ENCODE peak calls at places on chromosomes 3 and 15, in nine cellular contexts. Q, T, L, E, A, W, K, J and O are unnamed samples.

GRCh38 chr3:32316319-32316718 is 75.3 kb upstream of the CMTM7 start:
- DNase-seq in Q (no peak), T (no peak), L (no peak), E (no peak), A (no peak), W (no peak), K (no peak), J (no peak), O (no peak)

GRCh38 chr15:51212239-51212638 is 117.5 kb upstream of the TNFAIP8L3 start:
- DNase-seq in Q (no peak), T (no peak), L (no peak), E (no peak), A (no peak), W (no peak), K (no peak), J (no peak), O (no peak)

GRCh38 chr15:37206690-37207089 is 106.3 kb upstream of the MEIS2 start:
- DNase-seq in Q (no peak), T (no peak), L (no peak), E (no peak), A (no peak), W (no peak), K (no peak), J (no peak), O (no peak)

GRCh38 chr15:72859023-72859756 is 75.6 kb upstream of the ADPGK start:
- DNase-seq in Q (no peak), T (no peak), L (no peak), E (no peak), A (no peak), W (no peak), K (no peak), J (no peak), O (no peak)

GRCh38 chr3:29683306-29683993 is 402.6 kb downstream of the RBMS3 start:
- DNase-seq in Q (no peak), T (no peak), L (no peak), E (peak; percentile 83), A (no peak), W (no peak), K (no peak), J (no peak), O (no peak)

GRCh38 chr3:115931581-115931980 is 308.3 kb downstream of the GAP43 start:
- DNase-seq in Q (no peak), T (no peak), L (no peak), E (peak; percentile 11), A (no peak), W (no peak), K (no peak), J (no peak), O (no peak)

GRCh38 chr3:16200411-16200810 is 25.9 kb downstream of the GALNT15 start:
- DNase-seq in Q (no peak), T (no peak), L (no peak), E (peak; percentile 79), A (no peak), W (no peak), K (no peak), J (no peak), O (no peak)

GRCh38 chr3:59313365-59313764 is 263.5 kb upstream of the CFAP20DC start:
- DNase-seq in Q (no peak), T (peak; percentile 73), L (no peak), E (no peak), A (peak; percentile 75), W (peak; percentile 50), K (peak; percentile 54), J (peak; percentile 28), O (no peak)

GRCh38 chr15:69200773-69201745 is 40.6 kb downstream of the GLCE start:
- DNase-seq in Q (no peak), T (peak; percentile 28), L (no peak), E (no peak), A (no peak), W (no peak), K (no peak), J (peak; percentile 48), O (no peak)

GRCh38 chr15:69210574-69210973 is 50.1 kb downstream of the GLCE start:
- DNase-seq in Q (no peak), T (no peak), L (no peak), E (no peak), A (no peak), W (no peak), K (no peak), J (no peak), O (no peak)

GRCh38 chr15:69209661-69210060 is 49.2 kb downstream of the GLCE start:
- DNase-seq in Q (no peak), T (no peak), L (no peak), E (no peak), A (no peak), W (no peak), K (no peak), J (no peak), O (no peak)

GRCh38 chr15:69206079-69206478 is 45.6 kb downstream of the GLCE start:
- DNase-seq in Q (no peak), T (no peak), L (no peak), E (no peak), A (no peak), W (no peak), K (no peak), J (no peak), O (no peak)
- H3K4me1 ChIP-seq in Q (no peaks in the 10 kb centered on the region), T (peaks cover 13% of the 10 kb centered on the region), L (no peaks in the 10 kb centered on the region), E (no peaks in the 10 kb centered on the region), A (no peaks in the 10 kb centered on the region), W (no peaks in the 10 kb centered on the region), K (peaks cover 5% of the 10 kb centered on the region), J (peaks cover 10% of the 10 kb centered on the region), O (no peaks in the 10 kb centered on the region)

DNA sequence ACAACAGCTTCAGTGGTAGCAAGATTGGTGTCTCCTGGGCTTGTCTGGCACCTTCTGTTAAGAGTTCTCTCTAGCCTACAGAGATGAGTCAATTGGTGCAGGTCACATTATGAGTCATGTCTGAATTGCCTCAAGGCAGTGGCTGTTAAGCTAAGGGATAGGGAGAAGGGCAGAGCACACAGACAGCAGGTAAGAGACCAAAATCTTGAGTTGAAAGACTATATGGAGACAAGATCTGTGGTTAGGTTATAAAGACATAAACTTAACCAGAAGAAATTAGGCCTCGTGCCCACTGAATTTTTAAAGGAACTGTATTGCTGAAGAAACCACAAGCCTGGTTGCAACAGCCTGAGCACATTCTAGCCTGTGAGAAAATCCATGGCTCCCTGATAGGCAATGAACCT is 19.2 kb upstream of the KPNA1 start:
- DNase-seq in Q (peak; percentile 98), T (no peak), L (no peak), E (peak; percentile 85), A (no peak), W (no peak), K (no peak), J (peak; percentile 78), O (no peak)
- H3K36me3 ChIP-seq in Q (peaks cover 4% of the 10 kb centered on the region), T (no peaks in the 10 kb centered on the region), L (peaks cover 25% of the 10 kb centered on the region), E (peaks cover 7% of the 10 kb centered on the region), A (peaks cover 41% of the 10 kb centered on the region), W (no peaks in the 10 kb centered on the region), K (peaks cover 99% of the 10 kb centered on the region), J (no peaks in the 10 kb centered on the region), O (no peaks in the 10 kb centered on the region)

GRCh38 chr3:66406841-66407240 is 94.0 kb downstream of the LRIG1 start:
- DNase-seq in Q (no peak), T (no peak), L (no peak), E (no peak), A (no peak), W (no peak), K (no peak), J (no peak), O (no peak)

GRCh38 chr3:66406186-66406585 is 94.6 kb downstream of the LRIG1 start:
- DNase-seq in Q (no peak), T (no peak), L (no peak), E (no peak), A (no peak), W (no peak), K (no peak), J (no peak), O (no peak)

GRCh38 chr3:66408458-66408857 is 92.4 kb downstream of the LRIG1 start:
- DNase-seq in Q (no peak), T (no peak), L (no peak), E (no peak), A (no peak), W (no peak), K (no peak), J (no peak), O (peak; percentile 8)

GRCh38 chr3:66405701-66406091 is 95.1 kb downstream of the LRIG1 start:
- DNase-seq in Q (no peak), T (no peak), L (no peak), E (peak; percentile 95), A (no peak), W (no peak), K (no peak), J (no peak), O (no peak)

DNA sequence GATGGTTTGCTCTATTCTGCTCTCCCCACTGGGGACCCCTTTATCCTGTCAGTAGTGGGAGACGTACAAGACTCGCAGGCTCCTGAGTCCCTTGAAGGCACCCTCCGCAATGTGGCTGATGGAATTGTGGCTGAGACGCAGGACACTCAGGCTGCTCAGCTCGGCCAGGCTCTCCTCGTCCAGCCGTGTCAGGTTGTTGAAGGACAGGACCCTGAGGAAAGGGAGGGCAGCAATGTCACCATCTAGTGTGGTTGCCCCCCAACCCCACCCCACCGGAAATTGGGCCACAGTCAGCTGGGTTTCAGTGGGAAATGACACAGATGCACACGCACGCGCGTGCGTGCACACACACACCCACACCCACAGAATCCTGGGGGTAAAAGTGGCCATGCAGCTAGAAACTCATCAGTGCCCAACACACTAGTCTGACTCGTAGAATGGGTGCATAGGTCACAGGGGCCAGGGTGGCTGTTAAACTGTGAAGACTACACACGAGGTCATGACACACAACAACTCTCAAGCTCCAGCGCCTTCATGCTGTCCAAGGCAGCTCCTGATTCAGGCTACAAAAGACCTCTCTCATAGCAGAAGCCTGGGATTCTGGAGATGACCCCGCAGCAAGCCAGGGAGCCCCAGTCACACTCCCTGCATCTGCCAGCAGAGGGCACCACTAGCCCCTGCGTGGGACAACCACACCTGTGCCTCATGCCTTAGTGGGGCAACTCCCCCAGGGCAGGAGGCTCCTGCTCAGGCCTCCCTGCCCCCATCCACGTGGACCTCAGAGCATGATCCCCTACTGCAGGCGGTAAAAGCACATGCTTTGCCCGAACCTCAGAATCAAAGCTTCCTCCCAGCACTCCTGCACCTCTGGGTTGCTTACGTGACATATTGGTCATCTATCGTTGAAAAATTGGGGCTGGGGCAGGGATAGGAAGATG is 93.3 kb downstream of the LRIG1 start:
- DNase-seq in Q (no peak), T (peak; percentile 79), L (peak; percentile 67), E (peak; percentile 37), A (peak; percentile 76), W (peak; percentile 40), K (peak; percentile 75), J (peak; percentile 19), O (peak; percentile 68)
- H3K4me1 ChIP-seq in Q (peaks cover 4% of the 10 kb centered on the region), T (peaks cover 20% of the 10 kb centered on the region), L (no peaks in the 10 kb centered on the region), E (peaks cover 40% of the 10 kb centered on the region), A (peaks cover 38% of the 10 kb centered on the region), W (peaks cover 17% of the 10 kb centered on the region), K (peaks cover 55% of the 10 kb centered on the region), J (no peaks in the 10 kb centered on the region), O (no peaks in the 10 kb centered on the region)

GRCh38 chr15:68332266-68332665 is 54.7 kb downstream of the FEM1B start:
- DNase-seq in Q (no peak), T (no peak), L (no peak), E (no peak), A (no peak), W (no peak), K (no peak), J (no peak), O (no peak)

GRCh38 chr15:68328485-68328884 is 50.9 kb downstream of the FEM1B start:
- DNase-seq in Q (no peak), T (no peak), L (no peak), E (no peak), A (no peak), W (no peak), K (no peak), J (no peak), O (no peak)

GRCh38 chr15:68330911-68331310 is 53.4 kb downstream of the FEM1B start:
- DNase-seq in Q (no peak), T (no peak), L (no peak), E (no peak), A (no peak), W (peak; percentile 32), K (no peak), J (no peak), O (no peak)

GRCh38 chr15:68333775-68334470 is 56.4 kb downstream of the FEM1B start:
- DNase-seq in Q (no peak), T (no peak), L (no peak), E (peak; percentile 67), A (peak; percentile 47), W (no peak), K (no peak), J (no peak), O (peak; percentile 68)

DNA sequence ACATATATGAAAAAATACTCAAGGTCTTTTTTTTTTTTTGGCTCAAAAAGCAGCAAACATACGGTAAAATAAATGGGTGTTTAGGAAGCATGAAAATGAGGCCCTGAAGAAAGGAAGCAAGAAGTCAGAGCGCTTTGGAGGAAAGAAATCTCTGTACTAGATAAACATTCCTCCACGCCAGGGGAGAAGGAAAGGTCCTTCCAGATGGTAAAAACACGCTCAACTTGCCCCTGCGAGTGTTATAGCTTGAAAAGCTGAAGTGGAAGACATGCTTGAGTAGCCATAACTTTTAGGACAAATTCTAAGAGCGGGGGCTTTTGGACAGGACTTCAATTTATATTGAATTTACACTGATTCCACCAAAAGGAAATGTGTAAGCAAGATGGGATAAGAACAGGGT is 52.9 kb downstream of the FEM1B start:
- DNase-seq in Q (no peak), T (no peak), L (no peak), E (no peak), A (no peak), W (no peak), K (no peak), J (no peak), O (no peak)
- H3K36me3 ChIP-seq in Q (no peaks in the 10 kb centered on the region), T (no peaks in the 10 kb centered on the region), L (no peaks in the 10 kb centered on the region), E (no peaks in the 10 kb centered on the region), A (no peaks in the 10 kb centered on the region), W (peaks cover 20% of the 10 kb centered on the region), K (no peaks in the 10 kb centered on the region), J (no peaks in the 10 kb centered on the region), O (no peaks in the 10 kb centered on the region)